ENCODE peak calls at places on chromosome 6, in nine cellular contexts. One of them, this sample, is unnamed.

GRCh38 chr6:161038229-161039003 is 46.8 kb downstream of the MAP3K4 start:
- DNase-seq in NCI-H2081 treated with DMSO at 0.1 percent for 48 hours: no peak
- DNase-seq in choroid plexus epithelial cell: peak
- DNase-seq in RPMI7951: peak
- DNase-seq in HS-27A: peak
- DNase-seq in Ammon's horn: no peak
- DNase-seq in skeletal muscle cell: peak
- DNase-seq in COR-L47: no peak
- DNase-seq in heart right ventricle: no peak
- DNase-seq in this sample: no peak

GRCh38 chr6:110999634-111000270 is 17.9 kb downstream of the RPF2 start:
- DNase-seq in NCI-H2081 treated with DMSO at 0.1 percent for 48 hours: no peak
- DNase-seq in choroid plexus epithelial cell: peak
- DNase-seq in RPMI7951: peak
- DNase-seq in HS-27A: no peak
- DNase-seq in Ammon's horn: peak
- DNase-seq in skeletal muscle cell: peak
- DNase-seq in COR-L47: no peak
- DNase-seq in heart right ventricle: no peak
- DNase-seq in this sample: no peak

GRCh38 chr6:159654483-159655098 is 38.5 kb downstream of the SOD2 start:
- DNase-seq in NCI-H2081 treated with DMSO at 0.1 percent for 48 hours: peak
- DNase-seq in choroid plexus epithelial cell: peak
- DNase-seq in RPMI7951: peak
- DNase-seq in HS-27A: peak
- DNase-seq in Ammon's horn: peak
- DNase-seq in skeletal muscle cell: peak
- DNase-seq in COR-L47: peak
- DNase-seq in heart right ventricle: no peak
- DNase-seq in this sample: no peak

GRCh38 chr6:12537389-12537788 is 179.2 kb upstream of the PHACTR1 start:
- DNase-seq in NCI-H2081 treated with DMSO at 0.1 percent for 48 hours: no peak
- DNase-seq in choroid plexus epithelial cell: peak
- DNase-seq in RPMI7951: no peak
- DNase-seq in HS-27A: no peak
- DNase-seq in Ammon's horn: no peak
- DNase-seq in skeletal muscle cell: no peak
- DNase-seq in COR-L47: no peak
- DNase-seq in heart right ventricle: no peak
- DNase-seq in this sample: no peak

GRCh38 chr6:131001945-131002661 is 60.9 kb downstream of the EPB41L2 start:
- DNase-seq in NCI-H2081 treated with DMSO at 0.1 percent for 48 hours: no peak
- DNase-seq in choroid plexus epithelial cell: peak
- DNase-seq in RPMI7951: no peak
- DNase-seq in HS-27A: no peak
- DNase-seq in Ammon's horn: no peak
- DNase-seq in skeletal muscle cell: no peak
- DNase-seq in COR-L47: no peak
- DNase-seq in heart right ventricle: no peak
- DNase-seq in this sample: no peak

GRCh38 chr6:140816696-140817095 is 1316.0 kb upstream of the GJE1 start:
- DNase-seq in NCI-H2081 treated with DMSO at 0.1 percent for 48 hours: no peak
- DNase-seq in choroid plexus epithelial cell: no peak
- DNase-seq in RPMI7951: no peak
- DNase-seq in HS-27A: no peak
- DNase-seq in Ammon's horn: no peak
- DNase-seq in skeletal muscle cell: no peak
- DNase-seq in COR-L47: no peak
- DNase-seq in heart right ventricle: no peak
- DNase-seq in this sample: no peak

GRCh38 chr6:139473239-139473701 is 98.8 kb upstream of the CITED2 start:
- DNase-seq in NCI-H2081 treated with DMSO at 0.1 percent for 48 hours: no peak
- DNase-seq in choroid plexus epithelial cell: peak
- DNase-seq in RPMI7951: peak
- DNase-seq in HS-27A: no peak
- DNase-seq in Ammon's horn: peak
- DNase-seq in skeletal muscle cell: no peak
- DNase-seq in COR-L47: no peak
- DNase-seq in heart right ventricle: no peak
- DNase-seq in this sample: no peak

GRCh38 chr6:34817337-34817910 is 25.5 kb downstream of the BLTP3A start:
- DNase-seq in NCI-H2081 treated with DMSO at 0.1 percent for 48 hours: no peak
- DNase-seq in choroid plexus epithelial cell: no peak
- DNase-seq in RPMI7951: no peak
- DNase-seq in HS-27A: no peak
- DNase-seq in Ammon's horn: peak
- DNase-seq in skeletal muscle cell: no peak
- DNase-seq in COR-L47: no peak
- DNase-seq in heart right ventricle: no peak
- DNase-seq in this sample: no peak

GRCh38 chr6:29005183-29005885 is at the start of gene ZNF311:
- DNase-seq in NCI-H2081 treated with DMSO at 0.1 percent for 48 hours: no peak
- DNase-seq in choroid plexus epithelial cell: peak
- DNase-seq in RPMI7951: peak
- DNase-seq in HS-27A: peak
- DNase-seq in Ammon's horn: peak
- DNase-seq in skeletal muscle cell: no peak
- DNase-seq in COR-L47: no peak
- DNase-seq in heart right ventricle: no peak
- DNase-seq in this sample: no peak

GRCh38 chr6:132716238-132716637 is 2.4 kb upstream of the VNN1 start:
- DNase-seq in NCI-H2081 treated with DMSO at 0.1 percent for 48 hours: no peak
- DNase-seq in choroid plexus epithelial cell: no peak
- DNase-seq in RPMI7951: no peak
- DNase-seq in HS-27A: no peak
- DNase-seq in Ammon's horn: no peak
- DNase-seq in skeletal muscle cell: no peak
- DNase-seq in COR-L47: no peak
- DNase-seq in heart right ventricle: no peak
- DNase-seq in this sample: no peak

GRCh38 chr6:134546962-134547645 is 229.2 kb upstream of the SGK1 start:
- DNase-seq in NCI-H2081 treated with DMSO at 0.1 percent for 48 hours: no peak
- DNase-seq in choroid plexus epithelial cell: no peak
- DNase-seq in RPMI7951: no peak
- DNase-seq in HS-27A: no peak
- DNase-seq in Ammon's horn: no peak
- DNase-seq in skeletal muscle cell: no peak
- DNase-seq in COR-L47: no peak
- DNase-seq in heart right ventricle: no peak
- DNase-seq in this sample: no peak